ENCODE peak calls at places on chromosomes 4 and X, in ten cellular contexts. A is brain microvascular endothelial cell; U is dermis microvascular lymphatic vessel endothelial cell; G is iPS-NIHi11; J is H54; Q is memory B cell; S is mammary epithelial cell; O is CD8-positive, alpha-beta memory T cell; W is GM12865; Z is activated CD4-positive, CD25-positive, alpha-beta regulatory T cell treated with anti-CD3 and anti-CD28 coated beads, Interleukin-2, amount 50 U/mL, for 16 hours. M is an unnamed sample.

GRCh38 chrX:33138677-33139249 is 72.6 kb downstream of the DMD start:
- DNase-seq in S (no peak), W (no peak), Q (no peak), J (no peak), U (no peak), A (peak), O (no peak), Z (no peak), G (no peak), M (no peak)

GRCh38 chr4:2787230-2788100 is 5.4 kb upstream of the SH3BP2 start:
- DNase-seq in A (no peak), O (peak), W (peak), G (no peak), U (no peak), Z (no peak), J (no peak), Q (peak), S (no peak), M (no peak)

GRCh38 chr4:147285751-147286150 is 195.1 kb upstream of the EDNRA start:
- DNase-seq in Q (no peak), G (no peak), S (no peak), O (no peak), J (no peak), A (no peak), W (no peak), U (no peak), Z (no peak), M (peak)

GRCh38 chr4:11748169-11748872 is 319.6 kb upstream of the HS3ST1 start:
- DNase-seq in Z (no peak), S (peak), J (no peak), A (peak), U (peak), Q (no peak), W (no peak), G (no peak), O (no peak), M (no peak)

GRCh38 chrX:11336201-11336600 is 43.0 kb downstream of the AMELX start:
- DNase-seq in G (no peak), S (no peak), Q (no peak), W (no peak), Z (no peak), A (no peak), O (no peak), J (no peak), U (peak), M (no peak)

GRCh38 chrX:340121-340520 is 21.5 kb upstream of the GTPBP6 start:
- DNase-seq in Q (no peak), W (no peak), O (no peak), A (no peak), G (no peak), Z (no peak), J (no peak), S (no peak), U (no peak), M (peak)

GRCh38 chr4:125985856-125986255 is 671.1 kb downstream of the FAT4 start:
- DNase-seq in A (no peak), W (peak), Q (no peak), O (no peak), S (no peak), G (peak), J (no peak), U (no peak), Z (no peak), M (no peak)

GRCh38 chrX:118496763-118497079 is 1.1 kb downstream of the DOCK11 start:
- DNase-seq in W (no peak), O (no peak), U (no peak), G (no peak), Z (no peak), J (peak), S (no peak), Q (no peak), A (no peak), M (peak)

GRCh38 chr4:82469776-82470345 is 39.5 kb downstream of the ENOPH1 start:
- DNase-seq in Q (no peak), W (no peak), U (no peak), G (no peak), S (peak), Z (no peak), A (peak), J (peak), O (no peak), M (no peak)

GRCh38 chr4:121122661-121123060 is 41.5 kb downstream of the TNIP3 start:
- DNase-seq in W (no peak), U (no peak), O (no peak), Q (no peak), J (no peak), Z (no peak), G (no peak), S (no peak), A (peak), M (no peak)

GRCh38 chr4:60656171-60656570 is 544.0 kb upstream of the ADGRL3 start:
- DNase-seq in Z (no peak), W (no peak), G (no peak), U (no peak), A (no peak), O (no peak), J (no peak), S (no peak), Q (no peak), M (no peak)

GRCh38 chrX:151370906-151371305 is 26.1 kb upstream of the VMA21 start:
- DNase-seq in Z (no peak), G (peak), S (no peak), A (no peak), J (no peak), W (no peak), Q (no peak), U (no peak), O (no peak), M (no peak)

GRCh38 chr4:38050560-38051350 is 90.6 kb downstream of the PTTG2 start:
- DNase-seq in S (no peak), J (no peak), Z (no peak), G (no peak), Q (no peak), A (peak), U (peak), W (no peak), O (no peak), M (no peak)

GRCh38 chr4:129322947-129323346 is 227.0 kb downstream of the C4orf33 start:
- DNase-seq in A (no peak), J (no peak), Z (no peak), S (no peak), W (no peak), O (no peak), U (no peak), Q (no peak), G (no peak), M (no peak)

GRCh38 chr4:163755013-163755412 is 260.5 kb downstream of the TMA16 start:
- DNase-seq in S (peak), W (peak), U (no peak), A (peak), G (no peak), Z (no peak), J (no peak), Q (no peak), O (no peak), M (no peak)

GRCh38 chr4:183503497-183504063 is 1.3 kb upstream of the ING2 start:
- DNase-seq in J (peak), W (peak), S (no peak), O (no peak), Q (no peak), Z (no peak), A (no peak), U (no peak), G (no peak), M (peak)

GRCh38 chr4:97027989-97028388 is 1115.3 kb downstream of the STPG2 start:
- DNase-seq in A (no peak), O (no peak), W (no peak), Z (no peak), S (no peak), J (no peak), Q (no peak), U (no peak), G (no peak), M (no peak)

GRCh38 chr4:64417974-64418373 is 8.7 kb upstream of the TECRL start:
- DNase-seq in Q (no peak), J (no peak), O (no peak), S (peak), W (no peak), G (peak), Z (no peak), U (no peak), A (no peak), M (no peak)

GRCh38 chr4:76588268-76588667 is 153.2 kb downstream of the SHROOM3 start:
- DNase-seq in A (no peak), U (no peak), O (no peak), W (no peak), Z (no peak), J (no peak), S (no peak), G (peak), Q (no peak), M (no peak)

GRCh38 chrX:130171446-130172126 is at the start of gene RAB33A:
- DNase-seq in W (peak), O (peak), G (peak), U (no peak), J (no peak), A (no peak), Z (no peak), S (no peak), Q (no peak), M (peak)

GRCh38 chr4:143700420-143701352 is at the start of gene FREM3:
- DNase-seq in Z (no peak), J (no peak), S (peak), W (peak), G (peak), U (no peak), O (no peak), A (no peak), Q (no peak), M (no peak)

GRCh38 chr4:81196126-81196650 is 18.8 kb downstream of the PRKG2 start:
- DNase-seq in Q (no peak), U (no peak), A (no peak), G (no peak), W (no peak), O (no peak), J (no peak), Z (no peak), S (peak), M (no peak)

GRCh38 chr4:18022572-18023039 is 1.1 kb upstream of the LCORL start:
- DNase-seq in Q (no peak), A (no peak), S (no peak), G (no peak), O (no peak), J (no peak), W (no peak), U (no peak), Z (no peak), M (no peak)

GRCh38 chr4:6990661-6991060 is 52.5 kb upstream of the TADA2B start:
- DNase-seq in Q (no peak), U (no peak), W (no peak), J (no peak), Z (no peak), G (no peak), S (no peak), A (no peak), O (no peak), M (no peak)

GRCh38 chrX:75151828-75152592 is 4.1 kb downstream of the ABCB7 start:
- DNase-seq in G (no peak), S (no peak), J (no peak), W (no peak), O (no peak), U (no peak), Z (no peak), Q (no peak), A (no peak), M (no peak)

GRCh38 chr4:83556006-83556712 is 20.3 kb downstream of the GPAT3 start:
- DNase-seq in Z (no peak), A (no peak), J (no peak), W (no peak), G (no peak), S (no peak), O (no peak), U (no peak), Q (no peak), M (no peak)

GRCh38 chr4:25810815-25811690 is 51.7 kb downstream of the SEL1L3 start:
- DNase-seq in U (no peak), G (no peak), W (no peak), J (no peak), S (no peak), Q (no peak), Z (no peak), A (peak), O (no peak), M (no peak)

GRCh38 chr4:124762956-124763355 is 50.4 kb upstream of the ANKRD50 start:
- DNase-seq in Q (no peak), O (no peak), J (no peak), U (no peak), G (no peak), W (no peak), Z (no peak), S (no peak), A (no peak), M (no peak)

GRCh38 chrX:120111611-120112010 is 4.1 kb downstream of the RHOXF1 start:
- DNase-seq in U (no peak), W (no peak), J (no peak), G (no peak), O (no peak), Q (no peak), Z (no peak), A (no peak), S (no peak), M (no peak)

GRCh38 chr4:78079701-78080430 is 22.7 kb downstream of the FRAS1 start:
- DNase-seq in Q (no peak), A (no peak), O (no peak), W (no peak), J (no peak), Z (no peak), G (no peak), U (no peak), S (no peak), M (no peak)

GRCh38 chrX:13287816-13288215 is 32.0 kb downstream of the ATXN3L start:
- DNase-seq in G (no peak), W (no peak), Z (no peak), J (no peak), Q (no peak), S (peak), A (peak), O (no peak), U (no peak), M (no peak)

GRCh38 chr4:155629183-155629825 is 37.3 kb upstream of the GUCY1A1 start:
- DNase-seq in S (peak), A (peak), O (no peak), Z (no peak), W (no peak), U (peak), G (no peak), J (no peak), Q (no peak), M (no peak)

GRCh38 chrX:40922307-40922706 is 162.9 kb upstream of the USP9X start:
- DNase-seq in A (peak), Q (no peak), J (no peak), G (peak), Z (no peak), S (peak), W (peak), U (no peak), O (no peak), M (no peak)

GRCh38 chr4:73718375-73719373 is 21.7 kb upstream of the CXCL8 start:
- DNase-seq in Z (no peak), G (no peak), J (no peak), U (no peak), A (no peak), S (peak), Q (no peak), O (no peak), W (peak), M (no peak)

GRCh38 chrX:53093177-53093655 is 726 bp upstream of the KANTR start:
- DNase-seq in G (peak), U (peak), J (no peak), A (peak), Q (peak), W (peak), S (peak), O (peak), Z (no peak), M (peak)